ENCODE peak calls at places on chromosomes 11 and 22, in four cellular contexts. M, Z, L and H are unnamed samples.

GRCh38 chr22:30429887-30430286 is 4.3 kb downstream of the MTFP1 start:
- DNase-seq in L (no peak), Z (peak), M (no peak), H (no peak)

GRCh38 chr11:116882386-116882785 is 45.0 kb upstream of the APOA1 start:
- DNase-seq in L (peak), M (peak), Z (no peak), H (no peak)

GRCh38 chr22:49368221-49368975 is 459.3 kb downstream of the BRD1 start:
- DNase-seq in M (no peak), L (no peak), Z (no peak), H (no peak)

GRCh38 chr11:18765554-18765953 is 26.0 kb downstream of the PTPN5 start:
- DNase-seq in Z (no peak), L (no peak), M (no peak), H (no peak)

GRCh38 chr22:41657709-41658108 is 31.0 kb downstream of the SNU13 start:
- DNase-seq in L (no peak), Z (no peak), M (no peak), H (no peak)

GRCh38 chr11:119626197-119626909 is 102.6 kb downstream of the NECTIN1 start:
- DNase-seq in M (no peak), L (no peak), Z (no peak), H (peak)

GRCh38 chr11:116537736-116538135 is 235.1 kb downstream of the BUD13 start:
- DNase-seq in Z (no peak), M (no peak), L (no peak), H (no peak)

GRCh38 chr22:27718186-27719032 is 83.1 kb downstream of the MN1 start:
- DNase-seq in L (peak), M (peak), Z (no peak), H (peak)

GRCh38 chr22:43996170-43996980 is 27.7 kb upstream of the PARVB start:
- DNase-seq in L (no peak), M (no peak), Z (no peak), H (no peak)

GRCh38 chr11:46120711-46121327 is 435 bp downstream of the PHF21A start:
- DNase-seq in Z (peak), L (peak), M (peak), H (peak)

GRCh38 chr11:68204402-68204801 is 8.7 kb downstream of the KMT5B start:
- DNase-seq in Z (no peak), M (no peak), L (no peak), H (no peak)

GRCh38 chr11:31477528-31478255 is 31.7 kb downstream of the IMMP1L start:
- DNase-seq in L (no peak), M (no peak), Z (no peak), H (no peak)

GRCh38 chr22:40540265-40540664 is 96.3 kb downstream of the MRTFA start:
- DNase-seq in L (no peak), M (no peak), Z (peak), H (no peak)

GRCh38 chr11:86553322-86553721 is 119.1 kb downstream of the ME3 start:
- DNase-seq in M (no peak), Z (no peak), L (no peak), H (no peak)

GRCh38 chr22:23622634-23623033 is 9.5 kb downstream of the DRICH1 start:
- DNase-seq in L (peak), Z (no peak), M (no peak), H (no peak)

GRCh38 chr11:74425100-74425499 is 26.9 kb upstream of the PGM2L1 start:
- DNase-seq in L (no peak), M (no peak), Z (no peak), H (no peak)

GRCh38 chr11:119744577-119744976 is 15.6 kb upstream of the NECTIN1 start:
- DNase-seq in L (no peak), Z (no peak), M (no peak), H (no peak)

GRCh38 chr22:23899042-23899745 is 5.0 kb downstream of the MIF start:
- DNase-seq in M (no peak), Z (no peak), L (no peak), H (no peak)

GRCh38 chr11:79762271-79762935 is 321.6 kb upstream of the TENM4 start:
- DNase-seq in Z (peak), M (no peak), L (peak), H (no peak)

GRCh38 chr22:41561788-41562187 is 978 bp downstream of the CSDC2 start:
- DNase-seq in L (no peak), Z (no peak), M (no peak), H (no peak)

GRCh38 chr11:124674571-124674970 is 867 bp downstream of the SPA17 start:
- DNase-seq in L (no peak), M (no peak), Z (no peak), H (no peak)

GRCh38 chr11:55172734-55173415 is 89.1 kb upstream of the TRIM48 start:
- DNase-seq in L (no peak), Z (no peak), M (no peak), H (no peak)

GRCh38 chr11:66568124-66568916 is at the start of gene CTSF:
- DNase-seq in M (peak), L (peak), Z (peak), H (no peak)

GRCh38 chr22:29302681-29303465 is 3.6 kb upstream of the GAS2L1 start:
- DNase-seq in L (no peak), Z (peak), M (no peak), H (no peak)

GRCh38 chr11:76770642-76771445 is 12.3 kb upstream of the TSKU start:
- DNase-seq in Z (no peak), M (peak), L (peak), H (no peak)

DNA sequence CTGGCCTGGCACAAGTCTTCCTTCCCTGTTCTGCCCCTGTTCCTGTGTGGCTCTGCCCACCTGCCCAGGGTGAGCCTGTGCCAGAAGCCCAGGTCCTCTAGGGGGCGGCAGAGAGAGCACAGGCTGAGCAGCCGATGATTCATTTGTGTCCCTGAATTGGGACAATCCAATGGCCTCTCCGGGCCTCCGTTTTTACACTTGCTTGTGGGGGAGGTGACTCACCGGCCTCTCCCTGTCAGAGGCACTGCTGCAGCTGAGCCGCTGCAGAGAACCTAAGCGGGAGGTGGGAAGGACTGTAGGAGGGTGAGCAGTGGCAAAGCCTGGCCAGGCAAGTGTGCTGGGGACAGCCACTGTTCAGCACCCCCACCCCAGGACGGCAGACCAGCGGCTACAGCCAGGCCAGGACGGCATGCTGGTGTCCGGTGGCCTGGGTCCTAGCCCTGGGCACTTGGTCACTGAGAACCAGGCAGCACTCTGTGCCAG is 65.2 kb upstream of the LMO1 start:
- DNase-seq in M (peak), L (peak), Z (peak), H (peak)
- TF ChIP-seq CTCF in M (peak), L (peak), Z (peak), H (peak)

DNA sequence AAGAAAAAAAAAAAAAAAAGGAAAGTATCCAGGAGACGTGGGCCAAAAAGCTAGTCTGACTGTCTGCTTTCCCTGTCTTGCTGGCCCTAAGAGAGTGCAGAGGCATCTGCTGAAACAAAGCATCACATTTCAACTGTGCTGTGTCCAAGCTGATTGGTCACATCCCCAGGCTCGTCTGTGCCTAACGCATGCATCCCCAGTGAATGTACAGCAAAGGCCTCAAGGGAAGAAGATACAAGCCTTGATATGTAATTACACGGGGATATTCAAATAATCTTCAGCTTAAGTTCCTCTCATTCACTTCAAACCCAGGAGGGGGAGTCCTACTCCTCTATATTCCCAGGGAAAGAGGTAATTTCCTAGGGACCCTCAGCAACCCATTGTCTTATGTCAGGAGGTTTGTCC is 5.4 kb upstream of the SORL1 start:
- DNase-seq in Z (peak), L (no peak), M (no peak), H (peak)
- TF ChIP-seq CTCF in Z (peak), L (no peak), M (no peak), H (no peak)

DNA sequence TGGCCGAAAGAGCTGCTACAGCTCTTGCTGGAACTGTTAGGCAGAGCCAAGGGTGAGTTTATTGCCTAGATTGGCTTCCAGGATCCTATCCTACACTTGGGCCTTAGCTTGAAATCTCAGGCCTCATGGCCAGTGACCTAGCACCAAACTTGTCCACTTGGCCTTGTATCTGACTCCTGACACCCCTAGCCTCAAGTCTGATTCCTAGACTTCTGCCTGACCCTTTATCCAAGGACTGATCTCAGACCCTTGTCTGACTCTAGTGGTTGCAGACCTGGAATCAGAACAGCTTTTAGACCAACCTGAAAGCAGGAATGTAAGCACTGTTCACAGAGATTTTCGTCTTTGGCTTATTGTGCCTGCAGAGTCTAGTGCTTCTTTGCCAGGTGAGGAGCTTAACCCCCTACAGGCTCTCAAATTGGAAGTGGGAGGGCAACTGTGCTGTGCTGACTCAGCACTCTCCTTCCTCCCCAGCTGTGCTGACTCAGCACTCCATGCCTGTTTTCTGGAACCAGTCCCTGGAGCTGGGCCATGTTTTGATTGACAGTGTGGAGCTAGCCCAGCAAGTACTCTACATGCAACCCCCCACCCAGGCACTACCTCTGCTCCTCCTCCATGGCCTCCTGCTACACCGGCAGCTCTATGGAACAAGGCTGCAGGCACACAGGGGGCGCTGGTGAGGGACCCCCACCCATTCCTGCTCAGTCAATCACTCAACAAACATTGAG is 35.1 kb downstream of the RRP8 start:
- DNase-seq in L (peak), Z (peak), M (peak), H (no peak)
- TF ChIP-seq CTCF in L (no peak), Z (peak), M (no peak), H (no peak)

DNA sequence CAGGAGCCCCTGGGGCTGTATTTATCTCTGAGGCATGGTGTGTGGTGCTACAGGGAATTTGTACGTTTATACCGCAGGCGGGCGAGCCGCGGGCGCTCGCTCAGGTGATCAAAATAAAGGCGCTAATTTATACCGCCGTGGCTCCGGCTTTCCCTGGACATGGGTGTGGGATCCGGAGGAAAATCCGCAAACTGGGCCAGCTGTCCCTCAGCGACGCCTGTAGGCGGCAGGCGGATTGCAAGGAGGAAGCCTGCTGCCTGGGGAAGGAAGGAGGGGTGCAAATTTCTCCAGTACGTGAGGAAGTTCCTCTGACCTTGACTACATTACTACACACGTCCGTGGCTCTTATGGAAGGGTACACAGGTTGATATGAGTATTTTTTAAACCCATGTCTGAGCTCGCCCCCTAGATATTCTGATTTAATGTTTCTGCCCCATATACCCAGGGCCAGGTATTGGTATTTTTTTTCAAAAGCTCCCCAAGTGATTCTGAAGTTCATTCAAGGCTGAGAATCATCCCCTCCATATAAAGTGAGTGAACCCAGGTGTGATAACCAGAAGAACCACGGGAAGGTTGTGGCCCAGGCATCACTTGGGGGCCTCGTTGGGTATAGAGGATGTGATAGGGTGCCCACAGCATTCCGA is 2.8 kb downstream of the MYOD1 start:
- DNase-seq in Z (peak), L (peak), M (no peak), H (peak)
- TF ChIP-seq CTCF in Z (peak), L (peak), M (peak), H (peak)

DNA sequence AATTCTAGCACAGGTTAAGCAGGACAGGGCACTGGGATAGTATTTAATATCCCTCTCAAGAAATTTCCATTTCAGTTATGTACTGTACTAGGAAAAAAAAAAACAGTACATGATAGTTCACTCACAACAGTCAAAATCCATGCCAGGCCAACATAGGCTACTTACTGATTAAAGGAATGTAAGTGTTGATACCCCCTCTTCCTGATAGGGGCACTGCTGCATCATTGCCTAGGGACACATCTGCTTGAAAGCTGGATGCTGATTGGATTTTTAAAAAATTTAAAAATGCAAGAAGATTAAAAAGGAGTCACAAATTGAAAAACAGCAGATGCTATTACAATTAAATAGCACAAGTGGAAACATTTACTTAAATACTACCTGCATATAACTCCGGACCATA is 43.4 kb downstream of the APOL5 start:
- DNase-seq in Z (peak), L (no peak), M (no peak), H (no peak)
- TF ChIP-seq CTCF in Z (peak), L (no peak), M (peak), H (no peak)

GRCh38 chr11:111528557-111528956 is 12.0 kb upstream of the LAYN start:
- DNase-seq in Z (no peak), M (no peak), L (peak), H (no peak)
- TF ChIP-seq CTCF in Z (peak), M (peak), L (no peak), H (no peak)

GRCh38 chr11:72741429-72741833 is 10.8 kb downstream of the ARAP1 start:
- DNase-seq in L (no peak), M (no peak), Z (peak), H (peak)
- TF ChIP-seq CTCF in L (no peak), M (no peak), Z (no peak), H (no peak)